ENCODE peak calls at places on chromosome X, in seven cellular contexts. N is uterus, D is WERI-Rb-1, F is RWPE2, E is neural progenitor cell, B is cardiac muscle cell, G is sigmoid colon. T is an unnamed sample. For H3K36me3, the result is how much of the 10 kb centered on the place peaks cover.

GRCh38 chrX:104659037-104659744 is 93.2 kb downstream of the IL1RAPL2 start:
- DNase-seq in D (no peak), F (no peak), G (no peak), E (no peak), N (no peak), B (peak), T (no peak)

GRCh38 chrX:14027031-14027430 is 2.7 kb downstream of the GEMIN8 start:
- DNase-seq in E (no peak), N (no peak), F (no peak), G (no peak), B (peak), D (no peak), T (no peak)

GRCh38 chrX:129698150-129698549 is 40.6 kb upstream of the XPNPEP2 start:
- DNase-seq in G (no peak), D (no peak), E (no peak), N (no peak), B (no peak), F (no peak), T (no peak)

GRCh38 chrX:39261446-39262147 is 460.3 kb downstream of the MID1IP1 start:
- DNase-seq in N (no peak), G (no peak), E (peak), F (peak), D (peak), B (peak), T (peak)

GRCh38 chrX:154317391-154318000 is 21.9 kb downstream of the TKTL1 start:
- DNase-seq in B (peak), F (no peak), G (no peak), N (no peak), E (peak), D (peak), T (peak)

GRCh38 chrX:46376246-46376885 is 168.9 kb downstream of the ZNF674 start:
- DNase-seq in E (peak), N (no peak), B (peak), G (no peak), D (peak), F (no peak), T (peak)

GRCh38 chrX:10111364-10112148 is 45.2 kb upstream of the CLCN4 start:
- DNase-seq in F (no peak), D (no peak), B (peak), G (peak), E (no peak), N (no peak), T (no peak)

GRCh38 chrX:31588355-31588754 is 516.5 kb upstream of the FTHL17 start:
- DNase-seq in G (no peak), D (no peak), F (no peak), N (no peak), E (no peak), B (no peak), T (no peak)

GRCh38 chrX:65772842-65773241 is 105.4 kb downstream of the MSN start:
- DNase-seq in F (no peak), N (no peak), D (no peak), B (no peak), E (no peak), G (no peak), T (no peak)

GRCh38 chrX:13009844-13010243 is 34.6 kb downstream of the FAM9C start:
- DNase-seq in B (no peak), G (no peak), F (no peak), D (no peak), N (no peak), E (no peak), T (no peak)

GRCh38 chrX:140053841-140054240 is 88.5 kb upstream of the CXorf66 start:
- DNase-seq in G (no peak), N (no peak), B (no peak), E (peak), F (no peak), D (no peak), T (no peak)

GRCh38 chrX:110358548-110358947 is at the start of gene RTL9:
- DNase-seq in G (no peak), D (no peak), F (no peak), N (no peak), B (no peak), E (no peak), T (no peak)

GRCh38 chrX:10722804-10723364 is 102.5 kb upstream of the MID1 start:
- DNase-seq in F (no peak), N (peak), D (peak), E (peak), G (peak), B (peak), T (peak)

GRCh38 chrX:107204063-107204605 is 2.1 kb downstream of the NUP62CL start:
- DNase-seq in G (no peak), E (peak), B (no peak), F (no peak), N (no peak), D (peak), T (no peak)

GRCh38 chrX:116490091-116490490 is 27.3 kb upstream of the CT83 start:
- DNase-seq in D (no peak), F (no peak), B (peak), E (no peak), N (no peak), G (no peak), T (peak)

GRCh38 chrX:114071412-114071811 is 512.5 kb upstream of the HTR2C start:
- DNase-seq in B (no peak), N (no peak), F (no peak), G (no peak), E (no peak), D (no peak), T (no peak)

GRCh38 chrX:105228602-105229001 is 8.1 kb upstream of the TEX13A start:
- DNase-seq in G (no peak), F (no peak), D (no peak), E (no peak), N (no peak), B (peak), T (no peak)

GRCh38 chrX:93468075-93468474 is 205.3 kb downstream of the NAP1L3 start:
- DNase-seq in G (no peak), N (no peak), D (no peak), F (no peak), B (no peak), E (no peak), T (no peak)

GRCh38 chrX:71366674-71367256 is 608 bp downstream of the TAF1 start:
- DNase-seq in F (no peak), B (peak), N (peak), G (no peak), E (peak), D (peak), T (peak)

GRCh38 chrX:10156199-10157031 is at the start of gene CLCN4:
- DNase-seq in B (peak), N (peak), G (peak), F (no peak), D (peak), E (peak), T (no peak)

GRCh38 chrX:87895421-87895820 is 377.8 kb downstream of the KLHL4 start:
- DNase-seq in F (no peak), N (no peak), B (no peak), D (no peak), G (no peak), E (no peak), T (no peak)

GRCh38 chrX:29215251-29215650 is 628.0 kb downstream of the IL1RAPL1 start:
- DNase-seq in E (no peak), N (no peak), G (no peak), B (peak), F (no peak), D (no peak), T (no peak)

GRCh38 chrX:41481264-41482109 is 34.3 kb downstream of the NYX start:
- DNase-seq in E (peak), B (no peak), D (peak), G (no peak), F (no peak), N (no peak), T (peak)

GRCh38 chrX:130413415-130413814 is 11.6 kb downstream of the RBMX2 start:
- DNase-seq in D (no peak), G (no peak), B (peak), N (no peak), F (no peak), E (no peak), T (no peak)

GRCh38 chrX:50756276-50756675 is 57.7 kb downstream of the SHROOM4 start:
- DNase-seq in B (no peak), N (no peak), F (no peak), D (no peak), G (no peak), E (no peak), T (no peak)

GRCh38 chrX:9948406-9948805 is 18.8 kb upstream of the CLDN34 start:
- DNase-seq in F (no peak), D (no peak), E (no peak), G (no peak), N (no peak), B (no peak), T (peak)

GRCh38 chrX:104112326-104112951 is at the start of gene ZCCHC18:
- DNase-seq in E (peak), F (no peak), D (peak), G (peak), N (peak), B (peak), T (peak)

DNA sequence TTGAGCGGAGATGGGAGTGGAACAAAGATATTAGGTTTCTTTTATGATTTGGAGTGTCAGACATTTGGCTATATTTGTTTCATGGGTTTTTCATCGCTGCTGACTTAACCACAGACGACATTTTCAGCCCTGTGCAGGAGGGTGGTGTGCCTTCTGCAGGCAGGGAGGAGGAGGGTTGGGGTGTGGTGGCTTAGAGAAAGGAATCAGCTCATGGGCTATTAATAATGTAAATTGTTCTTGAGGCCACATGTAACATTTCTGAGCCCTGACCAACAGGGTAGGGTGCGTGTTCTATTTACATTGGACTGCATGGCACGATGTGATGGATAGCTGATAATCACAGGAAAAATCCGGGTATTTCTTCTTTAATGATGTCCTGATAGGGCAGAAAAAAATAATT is 67.6 kb downstream of the POLA1 start:
- DNase-seq in N (no peak), G (no peak), D (no peak), F (no peak), E (no peak), B (no peak), T (no peak)
- H3K36me3 ChIP-seq in N (under half), G (under half), D (under half), F (under half), E (under half), B (under half), T (under half)

GRCh38 chrX:83511208-83511607 is 3.1 kb downstream of the POU3F4 start:
- DNase-seq in B (no peak), F (no peak), G (no peak), D (no peak), E (peak), N (no peak), T (no peak)
- H3K36me3 ChIP-seq in B (under half), F (under half), G (under half), D (under half), E (under half), N (under half), T (under half)

DNA sequence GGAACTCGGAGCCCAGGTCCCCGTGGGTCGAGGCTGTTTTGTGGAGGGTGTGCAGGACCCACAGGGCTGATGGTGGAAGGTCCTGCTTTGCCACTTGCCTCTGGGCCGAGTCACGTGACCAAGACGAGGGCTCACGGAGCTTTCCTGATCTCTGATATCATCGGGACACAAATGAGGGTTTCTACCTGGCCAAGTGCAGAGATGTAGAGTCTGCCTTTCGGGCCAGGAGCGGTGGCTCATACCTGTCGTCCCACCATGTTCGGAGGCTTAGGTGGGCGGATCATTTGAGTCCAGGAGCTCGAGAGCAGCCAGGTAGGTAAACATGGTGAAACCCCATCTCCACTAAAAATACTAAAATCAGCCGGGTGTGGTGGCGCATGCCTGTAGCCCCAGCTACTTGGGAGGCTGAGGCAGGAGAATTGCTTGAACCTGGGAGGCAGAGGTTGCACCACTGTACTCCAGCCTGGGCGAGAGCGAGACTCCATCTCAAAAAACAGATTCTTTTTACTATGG is 7.1 kb downstream of the SLC25A6 start:
- DNase-seq in B (no peak), F (peak), E (no peak), N (no peak), D (no peak), G (peak), T (no peak)
- H3K36me3 ChIP-seq in B (under half), F (half or more), E (under half), N (under half), D (half or more), G (half or more), T (half or more)

DNA sequence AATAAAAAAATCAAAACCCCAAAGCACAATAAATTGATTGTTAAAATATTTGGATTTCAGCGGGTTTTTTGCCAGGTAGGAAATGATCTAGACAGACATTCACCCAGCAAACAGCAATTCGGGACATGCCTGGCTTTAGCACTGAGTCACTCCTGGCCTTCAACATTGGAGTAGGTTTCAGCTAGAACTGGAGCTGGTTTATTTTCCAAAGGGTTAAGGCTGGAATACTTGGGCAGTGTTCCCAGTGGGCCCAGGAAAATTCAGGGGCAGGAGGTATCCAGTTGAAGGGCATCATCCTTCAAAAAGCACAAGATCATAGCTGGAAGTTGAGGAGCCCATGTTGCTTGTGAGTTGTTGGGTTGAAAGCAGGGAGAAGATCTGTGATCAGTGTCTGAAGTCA is 41.0 kb downstream of the TXLNG start:
- DNase-seq in F (no peak), N (no peak), D (no peak), G (no peak), E (no peak), B (no peak), T (no peak)
- H3K36me3 ChIP-seq in F (under half), N (under half), D (half or more), G (under half), E (under half), B (under half), T (under half)

DNA sequence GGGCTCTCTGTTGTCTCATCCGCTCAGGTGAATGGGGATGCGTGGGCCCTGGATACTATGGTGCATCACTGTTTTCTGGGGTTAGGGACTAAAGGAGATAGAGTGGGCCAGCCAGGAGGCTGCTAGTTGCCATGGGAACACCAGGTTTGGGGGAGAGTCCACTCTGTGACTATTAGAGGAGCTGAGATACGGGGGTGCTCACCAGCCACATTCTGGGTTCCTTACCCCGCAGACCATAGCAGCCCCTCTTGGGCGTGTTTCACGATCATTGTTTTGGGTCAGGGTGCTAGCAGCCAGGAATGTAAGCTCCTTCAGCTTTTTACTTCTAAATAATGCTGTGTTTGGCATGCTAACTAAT is 4.6 kb downstream of the EFNB1 start:
- DNase-seq in D (no peak), B (no peak), G (peak), F (no peak), E (no peak), N (peak), T (no peak)
- H3K36me3 ChIP-seq in D (under half), B (under half), G (under half), F (under half), E (under half), N (under half), T (under half)